ENCODE peak calls at places on chromosomes 6 and 20, in ten cellular contexts. One of them, this sample, is unnamed.

GRCh38 chr6:128161263-128161662 is 260.4 kb upstream of the THEMIS start:
- DNase-seq in foreskin fibroblast: no peak
- DNase-seq in heart right ventricle: no peak
- DNase-seq in brain microvascular endothelial cell: no peak
- DNase-seq in GM20000: no peak
- DNase-seq in OCI-M1: no peak
- DNase-seq in activated naive CD8-positive, alpha-beta T cell treated with anti-CD3 and anti-CD28 coated beads, Interleukin-2, amount 50 U/mL, for 24 hours: no peak
- DNase-seq in stimulated activated CD4-positive, alpha-beta T cell treated with anti-CD3 and anti-CD28 coated beads, Interleukin-4, amount 100 ng/mL, for 4 hours: no peak
- DNase-seq in T-helper 1 cell: no peak
- DNase-seq in HEK293T: no peak
- DNase-seq in this sample: no peak

GRCh38 chr6:10409160-10409765 is 5.6 kb downstream of the TFAP2A start:
- DNase-seq in foreskin fibroblast: no peak
- DNase-seq in heart right ventricle: no peak
- DNase-seq in brain microvascular endothelial cell: no peak
- DNase-seq in GM20000: no peak
- DNase-seq in OCI-M1: peak
- DNase-seq in activated naive CD8-positive, alpha-beta T cell treated with anti-CD3 and anti-CD28 coated beads, Interleukin-2, amount 50 U/mL, for 24 hours: no peak
- DNase-seq in stimulated activated CD4-positive, alpha-beta T cell treated with anti-CD3 and anti-CD28 coated beads, Interleukin-4, amount 100 ng/mL, for 4 hours: no peak
- DNase-seq in T-helper 1 cell: no peak
- DNase-seq in HEK293T: no peak
- DNase-seq in this sample: no peak

GRCh38 chr6:31453259-31453658 is 44.7 kb upstream of the MICB start:
- DNase-seq in foreskin fibroblast: peak
- DNase-seq in heart right ventricle: no peak
- DNase-seq in brain microvascular endothelial cell: no peak
- DNase-seq in GM20000: no peak
- DNase-seq in OCI-M1: peak
- DNase-seq in activated naive CD8-positive, alpha-beta T cell treated with anti-CD3 and anti-CD28 coated beads, Interleukin-2, amount 50 U/mL, for 24 hours: no peak
- DNase-seq in stimulated activated CD4-positive, alpha-beta T cell treated with anti-CD3 and anti-CD28 coated beads, Interleukin-4, amount 100 ng/mL, for 4 hours: no peak
- DNase-seq in T-helper 1 cell: no peak
- DNase-seq in HEK293T: no peak
- DNase-seq in this sample: no peak

GRCh38 chr6:2168480-2168879 is 76.9 kb downstream of the GMDS start:
- DNase-seq in foreskin fibroblast: no peak
- DNase-seq in heart right ventricle: no peak
- DNase-seq in brain microvascular endothelial cell: no peak
- DNase-seq in GM20000: no peak
- DNase-seq in OCI-M1: no peak
- DNase-seq in activated naive CD8-positive, alpha-beta T cell treated with anti-CD3 and anti-CD28 coated beads, Interleukin-2, amount 50 U/mL, for 24 hours: no peak
- DNase-seq in stimulated activated CD4-positive, alpha-beta T cell treated with anti-CD3 and anti-CD28 coated beads, Interleukin-4, amount 100 ng/mL, for 4 hours: no peak
- DNase-seq in T-helper 1 cell: no peak
- DNase-seq in HEK293T: no peak
- DNase-seq in this sample: no peak

GRCh38 chr20:41387433-41387832 is 20.8 kb upstream of the EMILIN3 start:
- DNase-seq in foreskin fibroblast: no peak
- DNase-seq in heart right ventricle: no peak
- DNase-seq in brain microvascular endothelial cell: peak
- DNase-seq in GM20000: no peak
- DNase-seq in OCI-M1: no peak
- DNase-seq in activated naive CD8-positive, alpha-beta T cell treated with anti-CD3 and anti-CD28 coated beads, Interleukin-2, amount 50 U/mL, for 24 hours: no peak
- DNase-seq in stimulated activated CD4-positive, alpha-beta T cell treated with anti-CD3 and anti-CD28 coated beads, Interleukin-4, amount 100 ng/mL, for 4 hours: no peak
- DNase-seq in T-helper 1 cell: no peak
- DNase-seq in HEK293T: no peak
- DNase-seq in this sample: no peak

GRCh38 chr6:144158133-144158532 is 7.8 kb downstream of the STX11 start:
- DNase-seq in foreskin fibroblast: peak
- DNase-seq in heart right ventricle: no peak
- DNase-seq in brain microvascular endothelial cell: peak
- DNase-seq in GM20000: no peak
- DNase-seq in OCI-M1: peak
- DNase-seq in activated naive CD8-positive, alpha-beta T cell treated with anti-CD3 and anti-CD28 coated beads, Interleukin-2, amount 50 U/mL, for 24 hours: no peak
- DNase-seq in stimulated activated CD4-positive, alpha-beta T cell treated with anti-CD3 and anti-CD28 coated beads, Interleukin-4, amount 100 ng/mL, for 4 hours: no peak
- DNase-seq in T-helper 1 cell: no peak
- DNase-seq in HEK293T: no peak
- DNase-seq in this sample: peak

GRCh38 chr20:41697861-41698559 is 79.8 kb upstream of the CHD6 start:
- DNase-seq in foreskin fibroblast: peak
- DNase-seq in heart right ventricle: no peak
- DNase-seq in brain microvascular endothelial cell: peak
- DNase-seq in GM20000: peak
- DNase-seq in OCI-M1: peak
- DNase-seq in activated naive CD8-positive, alpha-beta T cell treated with anti-CD3 and anti-CD28 coated beads, Interleukin-2, amount 50 U/mL, for 24 hours: no peak
- DNase-seq in stimulated activated CD4-positive, alpha-beta T cell treated with anti-CD3 and anti-CD28 coated beads, Interleukin-4, amount 100 ng/mL, for 4 hours: no peak
- DNase-seq in T-helper 1 cell: no peak
- DNase-seq in HEK293T: peak
- DNase-seq in this sample: peak

GRCh38 chr6:2732503-2733089 is 18.1 kb downstream of the MYLK4 start:
- DNase-seq in foreskin fibroblast: no peak
- DNase-seq in heart right ventricle: no peak
- DNase-seq in brain microvascular endothelial cell: no peak
- DNase-seq in GM20000: no peak
- DNase-seq in OCI-M1: peak
- DNase-seq in activated naive CD8-positive, alpha-beta T cell treated with anti-CD3 and anti-CD28 coated beads, Interleukin-2, amount 50 U/mL, for 24 hours: no peak
- DNase-seq in stimulated activated CD4-positive, alpha-beta T cell treated with anti-CD3 and anti-CD28 coated beads, Interleukin-4, amount 100 ng/mL, for 4 hours: no peak
- DNase-seq in T-helper 1 cell: no peak
- DNase-seq in HEK293T: no peak
- DNase-seq in this sample: no peak

GRCh38 chr6:117389227-117390057 is 36.3 kb downstream of the ROS1 start:
- DNase-seq in foreskin fibroblast: peak
- DNase-seq in heart right ventricle: no peak
- DNase-seq in brain microvascular endothelial cell: no peak
- DNase-seq in GM20000: no peak
- DNase-seq in OCI-M1: no peak
- DNase-seq in activated naive CD8-positive, alpha-beta T cell treated with anti-CD3 and anti-CD28 coated beads, Interleukin-2, amount 50 U/mL, for 24 hours: no peak
- DNase-seq in stimulated activated CD4-positive, alpha-beta T cell treated with anti-CD3 and anti-CD28 coated beads, Interleukin-4, amount 100 ng/mL, for 4 hours: no peak
- DNase-seq in T-helper 1 cell: no peak
- DNase-seq in HEK293T: no peak
- DNase-seq in this sample: no peak

GRCh38 chr20:20303742-20304141 is 64.2 kb upstream of the INSM1 start:
- DNase-seq in foreskin fibroblast: no peak
- DNase-seq in heart right ventricle: peak
- DNase-seq in brain microvascular endothelial cell: no peak
- DNase-seq in GM20000: no peak
- DNase-seq in OCI-M1: no peak
- DNase-seq in activated naive CD8-positive, alpha-beta T cell treated with anti-CD3 and anti-CD28 coated beads, Interleukin-2, amount 50 U/mL, for 24 hours: no peak
- DNase-seq in stimulated activated CD4-positive, alpha-beta T cell treated with anti-CD3 and anti-CD28 coated beads, Interleukin-4, amount 100 ng/mL, for 4 hours: no peak
- DNase-seq in T-helper 1 cell: no peak
- DNase-seq in HEK293T: no peak
- DNase-seq in this sample: no peak

GRCh38 chr6:39934060-39934757 is at the start of gene MOCS1:
- DNase-seq in foreskin fibroblast: peak
- DNase-seq in heart right ventricle: peak
- DNase-seq in brain microvascular endothelial cell: peak
- DNase-seq in GM20000: peak
- DNase-seq in OCI-M1: no peak
- DNase-seq in activated naive CD8-positive, alpha-beta T cell treated with anti-CD3 and anti-CD28 coated beads, Interleukin-2, amount 50 U/mL, for 24 hours: peak
- DNase-seq in stimulated activated CD4-positive, alpha-beta T cell treated with anti-CD3 and anti-CD28 coated beads, Interleukin-4, amount 100 ng/mL, for 4 hours: peak
- DNase-seq in T-helper 1 cell: no peak
- DNase-seq in HEK293T: peak
- DNase-seq in this sample: peak

GRCh38 chr6:113755449-113756289 is 101.5 kb upstream of the MARCKS start:
- DNase-seq in foreskin fibroblast: no peak
- DNase-seq in heart right ventricle: no peak
- DNase-seq in brain microvascular endothelial cell: no peak
- DNase-seq in GM20000: peak
- DNase-seq in OCI-M1: no peak
- DNase-seq in activated naive CD8-positive, alpha-beta T cell treated with anti-CD3 and anti-CD28 coated beads, Interleukin-2, amount 50 U/mL, for 24 hours: no peak
- DNase-seq in stimulated activated CD4-positive, alpha-beta T cell treated with anti-CD3 and anti-CD28 coated beads, Interleukin-4, amount 100 ng/mL, for 4 hours: no peak
- DNase-seq in T-helper 1 cell: no peak
- DNase-seq in HEK293T: no peak
- DNase-seq in this sample: no peak

GRCh38 chr6:68296126-68296525 is 339.0 kb upstream of the ADGRB3 start:
- DNase-seq in foreskin fibroblast: peak
- DNase-seq in heart right ventricle: no peak
- DNase-seq in brain microvascular endothelial cell: no peak
- DNase-seq in GM20000: no peak
- DNase-seq in OCI-M1: no peak
- DNase-seq in activated naive CD8-positive, alpha-beta T cell treated with anti-CD3 and anti-CD28 coated beads, Interleukin-2, amount 50 U/mL, for 24 hours: no peak
- DNase-seq in stimulated activated CD4-positive, alpha-beta T cell treated with anti-CD3 and anti-CD28 coated beads, Interleukin-4, amount 100 ng/mL, for 4 hours: no peak
- DNase-seq in T-helper 1 cell: no peak
- DNase-seq in HEK293T: no peak
- DNase-seq in this sample: no peak

GRCh38 chr20:57585466-57586213 is 24.7 kb downstream of the PCK1 start:
- DNase-seq in foreskin fibroblast: no peak
- DNase-seq in heart right ventricle: no peak
- DNase-seq in brain microvascular endothelial cell: no peak
- DNase-seq in GM20000: no peak
- DNase-seq in OCI-M1: no peak
- DNase-seq in activated naive CD8-positive, alpha-beta T cell treated with anti-CD3 and anti-CD28 coated beads, Interleukin-2, amount 50 U/mL, for 24 hours: no peak
- DNase-seq in stimulated activated CD4-positive, alpha-beta T cell treated with anti-CD3 and anti-CD28 coated beads, Interleukin-4, amount 100 ng/mL, for 4 hours: no peak
- DNase-seq in T-helper 1 cell: no peak
- DNase-seq in HEK293T: no peak
- DNase-seq in this sample: no peak

GRCh38 chr20:47257771-47258170 is 98.7 kb downstream of the ZMYND8 start:
- DNase-seq in foreskin fibroblast: no peak
- DNase-seq in heart right ventricle: no peak
- DNase-seq in brain microvascular endothelial cell: no peak
- DNase-seq in GM20000: no peak
- DNase-seq in OCI-M1: no peak
- DNase-seq in activated naive CD8-positive, alpha-beta T cell treated with anti-CD3 and anti-CD28 coated beads, Interleukin-2, amount 50 U/mL, for 24 hours: no peak
- DNase-seq in stimulated activated CD4-positive, alpha-beta T cell treated with anti-CD3 and anti-CD28 coated beads, Interleukin-4, amount 100 ng/mL, for 4 hours: no peak
- DNase-seq in T-helper 1 cell: no peak
- DNase-seq in HEK293T: no peak
- DNase-seq in this sample: no peak

GRCh38 chr6:148831064-148831463 is 84.2 kb downstream of the UST start:
- DNase-seq in foreskin fibroblast: no peak
- DNase-seq in heart right ventricle: no peak
- DNase-seq in brain microvascular endothelial cell: no peak
- DNase-seq in GM20000: peak
- DNase-seq in OCI-M1: no peak
- DNase-seq in activated naive CD8-positive, alpha-beta T cell treated with anti-CD3 and anti-CD28 coated beads, Interleukin-2, amount 50 U/mL, for 24 hours: no peak
- DNase-seq in stimulated activated CD4-positive, alpha-beta T cell treated with anti-CD3 and anti-CD28 coated beads, Interleukin-4, amount 100 ng/mL, for 4 hours: peak
- DNase-seq in T-helper 1 cell: no peak
- DNase-seq in HEK293T: no peak
- DNase-seq in this sample: no peak

GRCh38 chr6:9121551-9121950 is 686.2 kb upstream of the SLC35B3 start:
- DNase-seq in foreskin fibroblast: peak
- DNase-seq in heart right ventricle: no peak
- DNase-seq in brain microvascular endothelial cell: no peak
- DNase-seq in GM20000: no peak
- DNase-seq in OCI-M1: no peak
- DNase-seq in activated naive CD8-positive, alpha-beta T cell treated with anti-CD3 and anti-CD28 coated beads, Interleukin-2, amount 50 U/mL, for 24 hours: no peak
- DNase-seq in stimulated activated CD4-positive, alpha-beta T cell treated with anti-CD3 and anti-CD28 coated beads, Interleukin-4, amount 100 ng/mL, for 4 hours: no peak
- DNase-seq in T-helper 1 cell: no peak
- DNase-seq in HEK293T: no peak
- DNase-seq in this sample: no peak

GRCh38 chr6:17156112-17156921 is 54.5 kb downstream of the STMND1 start:
- DNase-seq in foreskin fibroblast: peak
- DNase-seq in heart right ventricle: no peak
- DNase-seq in brain microvascular endothelial cell: peak
- DNase-seq in GM20000: peak
- DNase-seq in OCI-M1: peak
- DNase-seq in activated naive CD8-positive, alpha-beta T cell treated with anti-CD3 and anti-CD28 coated beads, Interleukin-2, amount 50 U/mL, for 24 hours: peak
- DNase-seq in stimulated activated CD4-positive, alpha-beta T cell treated with anti-CD3 and anti-CD28 coated beads, Interleukin-4, amount 100 ng/mL, for 4 hours: peak
- DNase-seq in T-helper 1 cell: peak
- DNase-seq in HEK293T: peak
- DNase-seq in this sample: peak

GRCh38 chr20:62285722-62286121 is 17.1 kb upstream of the ADRM1 start:
- DNase-seq in foreskin fibroblast: no peak
- DNase-seq in heart right ventricle: peak
- DNase-seq in brain microvascular endothelial cell: no peak
- DNase-seq in GM20000: no peak
- DNase-seq in OCI-M1: no peak
- DNase-seq in activated naive CD8-positive, alpha-beta T cell treated with anti-CD3 and anti-CD28 coated beads, Interleukin-2, amount 50 U/mL, for 24 hours: no peak
- DNase-seq in stimulated activated CD4-positive, alpha-beta T cell treated with anti-CD3 and anti-CD28 coated beads, Interleukin-4, amount 100 ng/mL, for 4 hours: no peak
- DNase-seq in T-helper 1 cell: no peak
- DNase-seq in HEK293T: no peak
- DNase-seq in this sample: no peak

GRCh38 chr20:33649201-33649631 is 12.9 kb upstream of the C20orf144 start:
- DNase-seq in foreskin fibroblast: peak
- DNase-seq in heart right ventricle: peak
- DNase-seq in brain microvascular endothelial cell: no peak
- DNase-seq in GM20000: no peak
- DNase-seq in OCI-M1: no peak
- DNase-seq in activated naive CD8-positive, alpha-beta T cell treated with anti-CD3 and anti-CD28 coated beads, Interleukin-2, amount 50 U/mL, for 24 hours: no peak
- DNase-seq in stimulated activated CD4-positive, alpha-beta T cell treated with anti-CD3 and anti-CD28 coated beads, Interleukin-4, amount 100 ng/mL, for 4 hours: no peak
- DNase-seq in T-helper 1 cell: no peak
- DNase-seq in HEK293T: no peak
- DNase-seq in this sample: no peak

GRCh38 chr6:42025790-42026311 is 24.5 kb upstream of the TAF8 start:
- DNase-seq in foreskin fibroblast: no peak
- DNase-seq in heart right ventricle: no peak
- DNase-seq in brain microvascular endothelial cell: no peak
- DNase-seq in GM20000: no peak
- DNase-seq in OCI-M1: no peak
- DNase-seq in activated naive CD8-positive, alpha-beta T cell treated with anti-CD3 and anti-CD28 coated beads, Interleukin-2, amount 50 U/mL, for 24 hours: no peak
- DNase-seq in stimulated activated CD4-positive, alpha-beta T cell treated with anti-CD3 and anti-CD28 coated beads, Interleukin-4, amount 100 ng/mL, for 4 hours: no peak
- DNase-seq in T-helper 1 cell: no peak
- DNase-seq in HEK293T: no peak
- DNase-seq in this sample: no peak

GRCh38 chr6:80143312-80143960 is 37.0 kb downstream of the BCKDHB start:
- DNase-seq in foreskin fibroblast: peak
- DNase-seq in heart right ventricle: peak
- DNase-seq in brain microvascular endothelial cell: peak
- DNase-seq in GM20000: no peak
- DNase-seq in OCI-M1: peak
- DNase-seq in activated naive CD8-positive, alpha-beta T cell treated with anti-CD3 and anti-CD28 coated beads, Interleukin-2, amount 50 U/mL, for 24 hours: no peak
- DNase-seq in stimulated activated CD4-positive, alpha-beta T cell treated with anti-CD3 and anti-CD28 coated beads, Interleukin-4, amount 100 ng/mL, for 4 hours: no peak
- DNase-seq in T-helper 1 cell: no peak
- DNase-seq in HEK293T: no peak
- DNase-seq in this sample: peak

GRCh38 chr6:20953019-20953418 is 418.8 kb downstream of the CDKAL1 start:
- DNase-seq in foreskin fibroblast: no peak
- DNase-seq in heart right ventricle: no peak
- DNase-seq in brain microvascular endothelial cell: no peak
- DNase-seq in GM20000: no peak
- DNase-seq in OCI-M1: no peak
- DNase-seq in activated naive CD8-positive, alpha-beta T cell treated with anti-CD3 and anti-CD28 coated beads, Interleukin-2, amount 50 U/mL, for 24 hours: no peak
- DNase-seq in stimulated activated CD4-positive, alpha-beta T cell treated with anti-CD3 and anti-CD28 coated beads, Interleukin-4, amount 100 ng/mL, for 4 hours: no peak
- DNase-seq in T-helper 1 cell: no peak
- DNase-seq in HEK293T: no peak
- DNase-seq in this sample: no peak

GRCh38 chr20:25541676-25542075 is 43.7 kb downstream of the NINL start:
- DNase-seq in foreskin fibroblast: peak
- DNase-seq in heart right ventricle: no peak
- DNase-seq in brain microvascular endothelial cell: peak
- DNase-seq in GM20000: no peak
- DNase-seq in OCI-M1: peak
- DNase-seq in activated naive CD8-positive, alpha-beta T cell treated with anti-CD3 and anti-CD28 coated beads, Interleukin-2, amount 50 U/mL, for 24 hours: no peak
- DNase-seq in stimulated activated CD4-positive, alpha-beta T cell treated with anti-CD3 and anti-CD28 coated beads, Interleukin-4, amount 100 ng/mL, for 4 hours: no peak
- DNase-seq in T-helper 1 cell: no peak
- DNase-seq in HEK293T: no peak
- DNase-seq in this sample: no peak

GRCh38 chr20:62002882-62003480 is 62.7 kb downstream of the TAF4 start:
- DNase-seq in foreskin fibroblast: no peak
- DNase-seq in heart right ventricle: no peak
- DNase-seq in brain microvascular endothelial cell: no peak
- DNase-seq in GM20000: no peak
- DNase-seq in OCI-M1: no peak
- DNase-seq in activated naive CD8-positive, alpha-beta T cell treated with anti-CD3 and anti-CD28 coated beads, Interleukin-2, amount 50 U/mL, for 24 hours: no peak
- DNase-seq in stimulated activated CD4-positive, alpha-beta T cell treated with anti-CD3 and anti-CD28 coated beads, Interleukin-4, amount 100 ng/mL, for 4 hours: no peak
- DNase-seq in T-helper 1 cell: no peak
- DNase-seq in HEK293T: no peak
- DNase-seq in this sample: no peak

GRCh38 chr6:56751604-56752003 is 108.9 kb upstream of the DST start:
- DNase-seq in foreskin fibroblast: no peak
- DNase-seq in heart right ventricle: no peak
- DNase-seq in brain microvascular endothelial cell: no peak
- DNase-seq in GM20000: no peak
- DNase-seq in OCI-M1: no peak
- DNase-seq in activated naive CD8-positive, alpha-beta T cell treated with anti-CD3 and anti-CD28 coated beads, Interleukin-2, amount 50 U/mL, for 24 hours: no peak
- DNase-seq in stimulated activated CD4-positive, alpha-beta T cell treated with anti-CD3 and anti-CD28 coated beads, Interleukin-4, amount 100 ng/mL, for 4 hours: no peak
- DNase-seq in T-helper 1 cell: no peak
- DNase-seq in HEK293T: no peak
- DNase-seq in this sample: no peak

GRCh38 chr20:38579219-38579618 is 1.8 kb upstream of the ADIG start:
- DNase-seq in foreskin fibroblast: peak
- DNase-seq in heart right ventricle: peak
- DNase-seq in brain microvascular endothelial cell: peak
- DNase-seq in GM20000: no peak
- DNase-seq in OCI-M1: no peak
- DNase-seq in activated naive CD8-positive, alpha-beta T cell treated with anti-CD3 and anti-CD28 coated beads, Interleukin-2, amount 50 U/mL, for 24 hours: no peak
- DNase-seq in stimulated activated CD4-positive, alpha-beta T cell treated with anti-CD3 and anti-CD28 coated beads, Interleukin-4, amount 100 ng/mL, for 4 hours: no peak
- DNase-seq in T-helper 1 cell: no peak
- DNase-seq in HEK293T: no peak
- DNase-seq in this sample: no peak

GRCh38 chr20:16760431-16761304 is 12.5 kb downstream of the OTOR start:
- DNase-seq in foreskin fibroblast: no peak
- DNase-seq in heart right ventricle: no peak
- DNase-seq in brain microvascular endothelial cell: no peak
- DNase-seq in GM20000: no peak
- DNase-seq in OCI-M1: no peak
- DNase-seq in activated naive CD8-positive, alpha-beta T cell treated with anti-CD3 and anti-CD28 coated beads, Interleukin-2, amount 50 U/mL, for 24 hours: no peak
- DNase-seq in stimulated activated CD4-positive, alpha-beta T cell treated with anti-CD3 and anti-CD28 coated beads, Interleukin-4, amount 100 ng/mL, for 4 hours: no peak
- DNase-seq in T-helper 1 cell: no peak
- DNase-seq in HEK293T: no peak
- DNase-seq in this sample: no peak